ENCODE peak calls at places on chromosome 16, in five cellular contexts. A is stomach, Y is left ventricle myocardium inferior, O is OCI-LY7, H is fibroblast of lung. J is an unnamed sample.

GRCh38 chr16:58654456-58655214 is 25.0 kb upstream of the CNOT1 start:
- DNase-seq in A (no peak), Y (no peak), O (no peak), H (no peak), J (no peak)

GRCh38 chr16:4412854-4413253 is 3.5 kb downstream of the CORO7 start:
- DNase-seq in A (no peak), Y (no peak), O (no peak), H (no peak), J (no peak)

GRCh38 chr16:70529051-70529777 is 5.6 kb downstream of the SF3B3 start:
- DNase-seq in A (no peak), Y (no peak), O (peak; percentile 54), H (peak; percentile 64), J (no peak)

GRCh38 chr16:83475108-83475507 is 332.7 kb upstream of the HSBP1 start:
- DNase-seq in A (no peak), Y (no peak), O (no peak), H (no peak), J (no peak)

GRCh38 chr16:88387941-88388627 is 5.3 kb downstream of the ZNF469 start:
- DNase-seq in A (peak; percentile 92), Y (peak; percentile 38), O (no peak), H (peak; percentile 66), J (peak; percentile 36)

GRCh38 chr16:3937066-3937875 is 56.8 kb upstream of the CREBBP start:
- DNase-seq in A (no peak), Y (no peak), O (no peak), H (no peak), J (no peak)

GRCh38 chr16:25045696-25046381 is 30.7 kb upstream of the ARHGAP17 start:
- DNase-seq in A (no peak), Y (no peak), O (no peak), H (peak; percentile 89), J (no peak)

GRCh38 chr16:29926675-29927522 is 873 bp upstream of the KCTD13 start:
- DNase-seq in A (no peak), Y (no peak), O (no peak), H (peak; percentile 39), J (no peak)

GRCh38 chr16:23384878-23385277 is 68.1 kb downstream of the COG7 start:
- DNase-seq in A (no peak), Y (no peak), O (no peak), H (peak; percentile 54), J (no peak)

GRCh38 chr16:1533443-1533951 is at the start of gene TMEM204:
- DNase-seq in A (peak; percentile 38), Y (peak; percentile 86), O (no peak), H (peak; percentile 11), J (peak; percentile 90)

GRCh38 chr16:80174416-80174815 is 366.4 kb upstream of the DYNLRB2 start:
- DNase-seq in A (no peak), Y (no peak), O (no peak), H (peak; percentile 91), J (no peak)

GRCh38 chr16:13153696-13154095 is 252.3 kb downstream of the SHISA9 start:
- DNase-seq in A (no peak), Y (no peak), O (no peak), H (no peak), J (no peak)

GRCh38 chr16:12853972-12854371 is 47.4 kb upstream of the SHISA9 start:
- DNase-seq in A (no peak), Y (no peak), O (no peak), H (no peak), J (no peak)

GRCh38 chr16:89761304-89761922 is 40.1 kb downstream of the ZNF276 start:
- DNase-seq in A (no peak), Y (no peak), O (no peak), H (no peak), J (no peak)

GRCh38 chr16:58045096-58045495 is 19.5 kb downstream of the MMP15 start:
- DNase-seq in A (no peak), Y (no peak), O (no peak), H (no peak), J (no peak)

GRCh38 chr16:15853021-15853420 is 3.8 kb downstream of the MYH11 start:
- DNase-seq in A (no peak), Y (no peak), O (no peak), H (no peak), J (no peak)

GRCh38 chr16:79159650-79160049 is 440.9 kb downstream of the MAF start:
- DNase-seq in A (no peak), Y (no peak), O (no peak), H (no peak), J (no peak)

GRCh38 chr16:13421726-13422125 is 498.2 kb upstream of the ERCC4 start:
- DNase-seq in A (no peak), Y (no peak), O (peak; percentile 21), H (peak; percentile 23), J (no peak)

GRCh38 chr16:11560701-11561439 is 25.8 kb downstream of the LITAF start:
- DNase-seq in A (no peak), Y (no peak), O (no peak), H (no peak), J (peak; percentile 58)

GRCh38 chr16:54655171-54655590 is 275.5 kb upstream of the IRX5 start:
- DNase-seq in A (peak; percentile 83), Y (peak; percentile 29), O (no peak), H (peak; percentile 49), J (peak; percentile 71)

GRCh38 chr16:10180771-10181163 is 1.5 kb downstream of the GRIN2A start:
- DNase-seq in A (no peak), Y (no peak), O (peak; percentile 20), H (peak; percentile 20), J (peak; percentile 17)

GRCh38 chr16:51637744-51638100 is 486.7 kb upstream of the SALL1 start:
- DNase-seq in A (no peak), Y (no peak), O (no peak), H (peak; percentile 51), J (no peak)

GRCh38 chr16:67264866-67265265 is 14.5 kb upstream of the PLEKHG4 start:
- DNase-seq in A (no peak), Y (no peak), O (no peak), H (no peak), J (no peak)
- H3K4me3 ChIP-seq in A (no peak overlapping the region), Y (no peak overlapping the region), O (no peak overlapping the region), H (no peak overlapping the region), J (no peak overlapping the region)

GRCh38 chr16:56530872-56531271 is 11.0 kb upstream of the BBS2 start:
- DNase-seq in A (no peak), Y (no peak), O (no peak), H (peak; percentile 47), J (no peak)
- TF ChIP-seq CTCF in A (no peak), Y (no peak), O (no peak), H (no peak), J (no peak)

GRCh38 chr16:8943001-8943763 is 20.5 kb downstream of the USP7 start:
- DNase-seq in A (no peak), Y (no peak), O (peak; percentile 21), H (no peak), J (no peak)
- H3K4me3 ChIP-seq in A (no peak overlapping the region), Y (no peak overlapping the region), O (peak overlapping the region; percentile 57), H (no peak overlapping the region), J (no peak overlapping the region)

GRCh38 chr16:75250089-75250808 is 1.2 kb downstream of the BCAR1 start:
- DNase-seq in A (peak; percentile 90), Y (peak; percentile 63), O (no peak), H (no peak), J (peak; percentile 62)

GRCh38 chr16:75250809-75251279 is 580 bp downstream of the BCAR1 start:
- DNase-seq in A (peak; percentile 80), Y (peak; percentile 31), O (no peak), H (no peak), J (no peak)

GRCh38 chr16:75252946-75253911 is 1.8 kb upstream of the BCAR1 start:
- DNase-seq in A (no peak), Y (no peak), O (no peak), H (peak; percentile 87), J (no peak)

GRCh38 chr16:75252049-75252864 is 833 bp upstream of the BCAR1 start:
- DNase-seq in A (no peak), Y (peak; percentile 12), O (no peak), H (no peak), J (no peak)

DNA sequence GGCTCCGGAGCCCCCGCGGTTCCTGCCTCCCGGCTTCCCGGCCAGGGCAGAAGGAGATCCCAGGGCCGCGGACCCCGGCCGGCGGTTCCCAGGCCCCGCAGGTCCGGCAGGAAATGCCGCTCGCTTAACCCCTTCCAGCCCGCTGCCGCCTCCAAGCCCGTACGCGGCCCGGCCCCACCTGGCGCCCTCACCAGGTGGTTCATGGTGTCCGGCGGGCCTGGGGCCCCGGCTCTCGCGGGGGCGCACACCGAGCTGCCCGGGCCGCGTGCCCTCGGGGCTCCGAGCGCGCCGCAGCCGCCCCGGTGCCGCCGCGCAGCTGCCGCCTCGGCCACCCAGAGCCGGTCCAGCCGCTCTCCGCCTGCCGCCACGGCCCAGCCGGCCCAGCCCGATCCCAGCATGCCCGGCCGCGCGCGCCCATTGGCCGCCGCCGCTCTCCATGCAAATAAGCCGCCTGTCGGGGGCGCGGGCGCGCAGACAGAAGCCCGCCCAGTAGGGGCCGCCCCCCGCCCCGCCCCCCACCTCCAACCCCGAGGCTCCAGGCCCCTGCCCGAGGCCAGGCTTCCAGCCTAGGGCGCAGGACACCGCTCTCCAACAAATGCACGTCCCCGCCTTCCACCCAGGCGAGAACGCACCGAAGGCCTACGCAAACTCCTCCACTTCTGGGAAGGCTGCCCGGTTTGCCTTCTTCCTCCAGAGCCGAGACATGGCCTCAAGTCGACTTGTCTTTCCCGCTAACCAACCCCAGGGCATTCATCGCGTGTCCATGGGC is at the start of gene BCAR1:
- DNase-seq in A (peak; percentile 93), Y (peak; percentile 92), O (peak; percentile 77), H (peak; percentile 90), J (peak; percentile 90)
- TF ChIP-seq CTCF in A (no peak), Y (peak; percentile 39), O (peak; percentile 25), H (no peak), J (peak; percentile 42)

GRCh38 chr16:2787406-2787805 is at the start of gene PRSS33:
- DNase-seq in A (no peak), Y (no peak), O (no peak), H (no peak), J (no peak)

GRCh38 chr16:2785101-2785991 is 2.0 kb downstream of the PRSS33 start:
- DNase-seq in A (no peak), Y (no peak), O (no peak), H (no peak), J (no peak)

GRCh38 chr16:2784536-2785100 is 2.7 kb downstream of the PRSS33 start:
- DNase-seq in A (no peak), Y (no peak), O (no peak), H (no peak), J (no peak)

GRCh38 chr16:2786826-2787151 is 571 bp downstream of the PRSS33 start:
- DNase-seq in A (no peak), Y (no peak), O (no peak), H (no peak), J (no peak)

DNA sequence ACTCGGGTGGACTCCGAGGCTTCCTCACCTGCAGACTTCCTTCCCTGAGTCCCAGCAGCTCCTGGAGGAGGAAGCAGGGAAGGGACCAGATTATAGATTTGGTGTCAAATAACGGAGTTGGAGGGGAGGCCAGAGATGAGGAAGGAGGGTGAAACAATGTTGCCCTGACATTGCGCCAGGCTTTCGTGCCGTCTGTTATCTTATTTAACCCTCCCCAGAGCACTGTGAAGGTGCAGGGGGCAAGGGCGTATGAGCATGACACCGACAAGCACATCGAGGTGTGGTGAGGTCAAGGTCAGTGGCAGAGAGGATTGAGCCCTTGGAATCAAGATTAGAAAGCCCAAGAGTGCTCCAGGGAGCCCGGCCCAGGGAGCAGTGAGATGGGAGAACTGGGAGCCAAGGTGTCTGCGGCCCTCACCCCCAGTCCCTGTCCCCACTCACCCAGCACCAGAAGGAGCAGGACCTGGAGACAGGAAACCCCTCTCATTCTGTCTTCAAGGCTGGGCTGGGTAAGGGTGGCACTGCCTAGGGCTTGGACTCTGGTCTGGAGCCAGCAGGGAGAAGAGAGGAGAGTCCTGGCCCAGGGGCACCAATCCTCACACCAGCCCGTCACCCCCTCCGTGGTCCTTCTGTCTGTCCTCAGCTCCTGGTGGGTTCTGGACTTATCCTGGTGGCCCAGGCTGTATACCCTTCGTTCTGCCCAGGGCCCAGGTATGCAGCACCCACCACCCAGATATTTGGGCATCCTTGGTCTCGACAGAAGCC is 1.1 kb downstream of the PRSS33 start:
- DNase-seq in A (no peak), Y (no peak), O (no peak), H (no peak), J (no peak)
- H3K4me3 ChIP-seq in A (no peak overlapping the region), Y (no peak overlapping the region), O (no peak overlapping the region), H (no peak overlapping the region), J (no peak overlapping the region)

J was measured in heart right ventricle.